ENCODE peak calls at places on chromosomes 6 and 20, in four cellular contexts. U is endodermal cell, O is fibroblast of lung, H is astrocyte of the cerebellum. C is an unnamed sample.

GRCh38 chr6:145080651-145081050 is 654.7 kb downstream of the EPM2A start:
- DNase-seq in O (peak; percentile 9), U (no peak), H (no peak), C (no peak)

GRCh38 chr6:9522101-9522500 is 892.8 kb downstream of the TFAP2A start:
- DNase-seq in H (no peak), U (no peak), O (no peak), C (no peak)

GRCh38 chr20:63946986-63947637 is 9.1 kb downstream of the UCKL1 start:
- DNase-seq in O (no peak), H (no peak), U (no peak), C (no peak)

GRCh38 chr6:65637289-65638046 is 69.6 kb downstream of the EYS start:
- DNase-seq in O (no peak), U (peak; percentile 45), H (no peak), C (no peak)

GRCh38 chr6:39088331-39088730 is 26.7 kb downstream of the SAYSD1 start:
- DNase-seq in O (peak; percentile 54), H (peak; percentile 59), U (peak; percentile 91), C (peak; percentile 70)

GRCh38 chr20:969868-970267 is 32.2 kb downstream of the RSPO4 start:
- DNase-seq in U (no peak), O (no peak), H (no peak), C (no peak)

GRCh38 chr6:105952326-105952725 is 133.8 kb upstream of the PRDM1 start:
- DNase-seq in U (peak; percentile 66), O (no peak), H (no peak), C (no peak)

GRCh38 chr6:165308926-165309731 is at the start of gene C6orf118:
- DNase-seq in O (peak; percentile 75), H (peak; percentile 75), U (peak; percentile 94), C (peak; percentile 92)

GRCh38 chr6:119346450-119346849 is 3.1 kb downstream of the MAN1A1 start:
- DNase-seq in O (no peak), U (no peak), H (no peak), C (no peak)

GRCh38 chr6:123806561-123806960 is 2.9 kb downstream of the NKAIN2 start:
- DNase-seq in O (no peak), H (no peak), U (no peak), C (no peak)

GRCh38 chr20:23005761-23006160 is 29.4 kb upstream of the SSTR4 start:
- DNase-seq in H (no peak), U (no peak), O (no peak), C (no peak)

GRCh38 chr20:20820104-20820503 is 107.7 kb upstream of the RALGAPA2 start:
- DNase-seq in H (no peak), O (no peak), U (peak; percentile 85), C (peak; percentile 7)

GRCh38 chr6:159693128-159693893 is at the start of gene SOD2:
- DNase-seq in O (peak; percentile 72), H (no peak), U (peak; percentile 95), C (peak; percentile 84)

GRCh38 chr6:159098636-159099106 is 53.9 kb upstream of the TAGAP start:
- DNase-seq in H (no peak), O (no peak), U (peak; percentile 31), C (no peak)

GRCh38 chr6:55601120-55601519 is 22.1 kb upstream of the HMGCLL1 start:
- DNase-seq in H (no peak), O (no peak), U (peak; percentile 51), C (no peak)

GRCh38 chr20:1371830-1372539 is 20.9 kb downstream of the FKBP1A start:
- DNase-seq in H (no peak), U (no peak), O (no peak), C (no peak)

GRCh38 chr20:23419995-23420901 is 1.0 kb downstream of the NAPB start:
- DNase-seq in U (peak; percentile 49), O (peak; percentile 67), H (no peak), C (peak; percentile 78)

GRCh38 chr6:27809939-27810767 is 102.0 kb downstream of the OR2B2 start:
- DNase-seq in H (peak; percentile 96), O (peak; percentile 97), U (peak; percentile 91), C (peak; percentile 99)

DNA sequence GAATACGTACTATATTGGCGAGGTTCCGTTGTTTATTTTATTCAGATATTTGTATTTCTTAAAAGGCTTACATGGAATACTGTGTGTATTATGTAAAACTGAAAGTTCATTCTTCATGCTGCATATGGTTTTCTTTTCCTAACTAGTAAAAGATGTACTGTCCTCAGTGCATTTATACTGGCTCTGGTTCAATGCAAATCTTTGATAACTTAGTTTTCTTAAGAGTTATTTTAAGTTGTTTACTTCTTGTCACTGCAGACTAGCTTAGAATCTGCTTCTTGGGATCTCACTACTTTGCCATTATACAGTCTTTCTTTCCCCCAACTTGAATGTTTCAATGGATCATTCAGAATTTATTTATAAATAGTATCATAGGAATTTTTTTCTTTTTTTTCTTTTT is 42.0 kb downstream of the ADGRB3 start:
- DNase-seq in H (no peak), U (no peak), O (no peak), C (no peak)
- TF ChIP-seq CTCF in H (no peak), U (no peak), O (no peak), C (no peak)

GRCh38 chr6:136579800-136580199 is 29.6 kb upstream of the MAP7 start:
- DNase-seq in H (no peak), U (no peak), O (no peak), C (peak; percentile 63)
- H3K4me3 ChIP-seq in H (no peak overlapping the region), U (no peak overlapping the region), O (no peak overlapping the region), C (no peak overlapping the region)

GRCh38 chr20:41149679-41150131 is 12.4 kb downstream of the PLCG1 start:
- DNase-seq in O (peak; percentile 57), H (no peak), U (no peak), C (peak; percentile 62)
- TF ChIP-seq CTCF in O (no peak), H (no peak), U (no peak), C (no peak)

GRCh38 chr6:129661478-129662405 is 48.2 kb downstream of the ARHGAP18 start:
- DNase-seq in U (no peak), H (no peak), O (no peak), C (peak; percentile 68)

GRCh38 chr6:129662406-129662766 is 47.6 kb downstream of the ARHGAP18 start:
- DNase-seq in O (no peak), U (no peak), H (no peak), C (no peak)

GRCh38 chr6:129659167-129659566 is 50.8 kb downstream of the ARHGAP18 start:
- DNase-seq in H (no peak), U (no peak), O (no peak), C (no peak)

GRCh38 chr6:129659590-129660345 is 50.2 kb downstream of the ARHGAP18 start:
- DNase-seq in U (no peak), H (no peak), O (no peak), C (peak; percentile 84)

GRCh38 chr6:129660346-129660676 is 49.7 kb downstream of the ARHGAP18 start:
- DNase-seq in H (no peak), O (no peak), U (no peak), C (no peak)
- H3K4me3 ChIP-seq in H (no peak overlapping the region), O (no peak overlapping the region), U (no peak overlapping the region), C (peak overlapping the region; percentile 47)

GRCh38 chr20:19019734-19020364 is 192.6 kb upstream of the SLC24A3 start:
- DNase-seq in H (no peak), O (no peak), U (no peak), C (no peak)
- TF ChIP-seq CTCF in H (no peak), O (no peak), U (peak; percentile 51), C (no peak)

GRCh38 chr6:155001482-155001881 is 6.4 kb downstream of the TIAM2 start:
- DNase-seq in O (peak; percentile 54), U (no peak), H (peak; percentile 73), C (peak; percentile 77)
- H3K4me3 ChIP-seq in O (no peak overlapping the region), U (no peak overlapping the region), H (no peak overlapping the region), C (no peak overlapping the region)

GRCh38 chr6:161274488-161274858 is 612 bp upstream of the AGPAT4 start:
- DNase-seq in U (no peak), O (no peak), H (no peak), C (no peak)

GRCh38 chr6:161284653-161285052 is 10.8 kb upstream of the AGPAT4 start:
- DNase-seq in U (no peak), O (no peak), H (no peak), C (no peak)

GRCh38 chr6:161281092-161281491 is 7.2 kb upstream of the AGPAT4 start:
- DNase-seq in H (no peak), U (no peak), O (no peak), C (no peak)

GRCh38 chr6:161276605-161277155 is 2.8 kb upstream of the AGPAT4 start:
- DNase-seq in H (no peak), O (no peak), U (no peak), C (no peak)

GRCh38 chr6:161279677-161280365 is 6.0 kb upstream of the AGPAT4 start:
- DNase-seq in H (no peak), U (no peak), O (peak; percentile 51), C (no peak)
- TF ChIP-seq CTCF in H (no peak), U (no peak), O (no peak), C (no peak)